ENCODE peak calls at places on chromosomes 13 and 19, in four cellular contexts. B is mesothelial cell of epicardium, H is body of pancreas, T is cardiac fibroblast. J is an unnamed sample.

GRCh38 chr13:45540864-45541263 is 74.7 kb downstream of the ERICH6B start:
- DNase-seq in H (no peak), T (no peak), B (no peak), J (no peak)

GRCh38 chr13:113122571-113123225 is at the start of gene F10:
- DNase-seq in H (peak), T (peak), B (no peak), J (peak)

GRCh38 chr13:39105110-39105509 is 66.9 kb downstream of the NHLRC3 start:
- DNase-seq in H (no peak), T (peak), B (no peak), J (no peak)

GRCh38 chr13:92433386-92433785 is 793.2 kb upstream of the GPC6 start:
- DNase-seq in T (no peak), B (no peak), H (no peak), J (no peak)

GRCh38 chr19:48819366-48819816 is 8.6 kb upstream of the BCAT2 start:
- DNase-seq in T (peak), H (peak), B (no peak), J (no peak)

GRCh38 chr13:34155931-34156607 is 338.1 kb downstream of the RFC3 start:
- DNase-seq in B (no peak), H (no peak), T (peak), J (no peak)

GRCh38 chr13:27076411-27076810 is 95.2 kb downstream of the USP12 start:
- DNase-seq in H (no peak), T (peak), B (no peak), J (no peak)

GRCh38 chr19:45591004-45591637 is 6.5 kb upstream of the OPA3 start:
- DNase-seq in B (no peak), T (no peak), H (peak), J (peak)

GRCh38 chr13:67474114-67474513 is 244.0 kb upstream of the PCDH9 start:
- DNase-seq in B (no peak), T (no peak), H (no peak), J (no peak)
- TF ChIP-seq CTCF in B (no peak), T (no peak), H (no peak), J (no peak)

GRCh38 chr19:2341987-2342386 is 13.5 kb downstream of the SPPL2B start:
- DNase-seq in B (no peak), T (no peak), H (no peak), J (no peak)

GRCh38 chr19:2342656-2343288 is 14.3 kb downstream of the SPPL2B start:
- DNase-seq in B (no peak), H (no peak), T (no peak), J (no peak)

GRCh38 chr19:2339644-2340310 is 11.3 kb downstream of the SPPL2B start:
- DNase-seq in B (no peak), T (no peak), H (no peak), J (no peak)

GRCh38 chr19:2340496-2341246 is 12.2 kb downstream of the SPPL2B start:
- DNase-seq in T (no peak), B (no peak), H (no peak), J (no peak)

DNA sequence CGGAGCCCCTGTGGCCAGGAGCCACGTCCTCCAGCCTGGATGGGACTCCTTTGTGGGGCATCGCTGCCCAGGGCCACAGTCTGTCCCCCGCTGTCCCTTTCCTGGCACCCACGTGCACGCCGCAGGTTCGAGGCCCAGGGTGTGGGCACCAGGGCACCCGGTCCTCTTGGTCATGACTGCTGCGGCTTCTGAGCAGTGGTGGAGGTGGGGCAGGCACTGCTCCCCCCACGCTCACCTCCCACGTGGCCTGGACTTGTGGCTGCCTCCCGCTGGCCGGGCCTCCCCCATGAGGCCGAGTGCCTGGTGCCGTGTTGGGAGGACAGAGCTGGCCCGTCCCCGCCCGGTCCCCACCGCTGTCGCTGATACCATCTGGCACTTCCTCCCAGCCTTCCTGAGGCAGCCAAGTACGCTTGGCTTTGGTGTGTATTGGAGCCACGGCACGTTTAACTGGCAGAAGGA is 12.8 kb downstream of the SPPL2B start:
- DNase-seq in H (no peak), B (no peak), T (no peak), J (no peak)
- TF ChIP-seq CTCF in H (no peak), B (no peak), T (no peak), J (no peak)

GRCh38 chr19:19064098-19064722 is 416 bp downstream of the SLC25A42 start:
- DNase-seq in H (no peak), B (no peak), T (no peak), J (no peak)
- TF ChIP-seq CTCF in H (no peak), B (no peak), T (peak), J (peak)

DNA sequence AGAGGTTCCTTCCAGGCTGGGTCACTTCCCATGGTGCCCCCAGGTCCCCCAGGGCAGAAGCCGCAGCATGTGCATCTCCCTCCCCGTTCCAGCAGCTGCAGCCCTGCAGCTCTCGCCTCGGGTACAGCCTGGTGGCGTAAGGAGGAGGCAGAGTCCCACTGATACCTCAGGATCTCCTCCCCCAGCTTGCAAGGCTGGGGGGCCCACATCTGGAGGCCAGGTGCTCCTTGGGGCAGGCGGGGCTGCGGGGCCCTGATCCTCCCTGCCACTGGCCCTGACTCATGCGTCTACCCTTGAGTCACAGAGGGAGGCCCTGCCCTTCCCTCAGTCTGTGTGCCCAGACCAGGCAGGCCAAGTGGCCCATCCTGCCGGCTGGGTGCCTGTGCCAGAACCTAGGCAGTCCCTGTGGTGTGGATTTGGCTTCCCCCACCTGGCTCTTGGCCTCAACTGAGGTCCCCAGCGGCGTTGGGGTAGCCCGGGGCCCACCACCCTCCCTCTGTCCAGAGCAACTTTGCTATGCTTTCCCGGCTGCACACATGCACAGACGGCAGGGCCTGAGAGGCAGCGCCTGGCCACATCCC is 12.8 kb downstream of the YIPF2 start:
- DNase-seq in B (no peak), H (no peak), T (peak), J (no peak)
- TF ChIP-seq CTCF in B (no peak), H (no peak), T (peak), J (no peak)

GRCh38 chr13:95552539-95553270 is at the start of gene CLDN10:
- DNase-seq in H (peak), B (peak), T (no peak), J (peak)
- TF ChIP-seq CTCF in H (peak), B (peak), T (no peak), J (peak)

DNA sequence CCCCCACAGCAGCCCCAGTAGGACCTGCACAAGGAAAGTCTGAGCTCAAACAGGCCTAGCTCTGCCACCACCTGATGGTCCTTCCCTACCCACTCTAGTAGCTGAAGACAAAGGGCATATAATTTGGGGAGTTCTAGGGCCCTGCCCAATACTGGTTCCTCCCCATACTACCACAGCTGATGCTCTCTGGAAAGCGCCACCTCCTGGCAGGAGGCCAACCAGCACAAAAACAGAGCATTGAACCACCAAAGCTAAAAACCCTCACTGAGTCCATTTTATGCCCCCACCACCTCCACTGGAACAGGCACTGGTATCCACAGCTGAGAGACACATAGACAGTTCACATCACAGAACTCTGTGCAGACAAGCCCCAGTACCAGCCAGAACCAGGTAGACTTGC is 1276.8 kb downstream of the OLFM4 start:
- DNase-seq in B (no peak), H (no peak), T (no peak), J (no peak)
- TF ChIP-seq CTCF in B (no peak), H (no peak), T (no peak), J (peak)

J was measured in progenitor cell of endocrine pancreas.